ENCODE peak calls at places on chromosome 7, in seven cellular contexts. One of them, this sample, is unnamed.

GRCh38 chr7:158782638-158783490 is 46.4 kb downstream of the ESYT2 start:
- DNase-seq in neural crest cell: no peak
- DNase-seq in RWPE1: peak; percentile 21
- DNase-seq in NCI-H2081: peak; percentile 35
- DNase-seq in cardiac fibroblast: peak; percentile 60
- DNase-seq in CD8-positive, alpha-beta memory T cell: no peak
- DNase-seq in HEK293T: peak; percentile 51
- DNase-seq in this sample: no peak

GRCh38 chr7:82726038-82726800 is 282.6 kb upstream of the CACNA2D1 start:
- DNase-seq in neural crest cell: no peak
- DNase-seq in RWPE1: no peak
- DNase-seq in NCI-H2081: peak; percentile 57
- DNase-seq in cardiac fibroblast: no peak
- DNase-seq in CD8-positive, alpha-beta memory T cell: no peak
- DNase-seq in HEK293T: no peak
- DNase-seq in this sample: no peak

GRCh38 chr7:2699289-2699620 is 11.3 kb downstream of the AMZ1 start:
- DNase-seq in neural crest cell: no peak
- DNase-seq in RWPE1: no peak
- DNase-seq in NCI-H2081: no peak
- DNase-seq in cardiac fibroblast: no peak
- DNase-seq in CD8-positive, alpha-beta memory T cell: no peak
- DNase-seq in HEK293T: no peak
- DNase-seq in this sample: no peak

GRCh38 chr7:87474533-87475358 is 734 bp downstream of the ABCB4 start:
- DNase-seq in neural crest cell: peak; percentile 39
- DNase-seq in RWPE1: no peak
- DNase-seq in NCI-H2081: no peak
- DNase-seq in cardiac fibroblast: no peak
- DNase-seq in CD8-positive, alpha-beta memory T cell: no peak
- DNase-seq in HEK293T: peak; percentile 19
- DNase-seq in this sample: peak; percentile 76

GRCh38 chr7:98210513-98211220 is 572 bp upstream of the BHLHA15 start:
- DNase-seq in neural crest cell: no peak
- DNase-seq in RWPE1: no peak
- DNase-seq in NCI-H2081: peak; percentile 31
- DNase-seq in cardiac fibroblast: peak; percentile 12
- DNase-seq in CD8-positive, alpha-beta memory T cell: no peak
- DNase-seq in HEK293T: no peak
- DNase-seq in this sample: peak; percentile 38

GRCh38 chr7:42084263-42084662 is 152.7 kb downstream of the GLI3 start:
- DNase-seq in neural crest cell: no peak
- DNase-seq in RWPE1: no peak
- DNase-seq in NCI-H2081: no peak
- DNase-seq in cardiac fibroblast: no peak
- DNase-seq in CD8-positive, alpha-beta memory T cell: no peak
- DNase-seq in HEK293T: no peak
- DNase-seq in this sample: no peak

GRCh38 chr7:79064187-79064823 is 389.2 kb downstream of the MAGI2 start:
- DNase-seq in neural crest cell: no peak
- DNase-seq in RWPE1: no peak
- DNase-seq in NCI-H2081: no peak
- DNase-seq in cardiac fibroblast: no peak
- DNase-seq in CD8-positive, alpha-beta memory T cell: no peak
- DNase-seq in HEK293T: no peak
- DNase-seq in this sample: peak; percentile 21

GRCh38 chr7:64562246-64562620 is 638 bp downstream of the ZNF680 start:
- DNase-seq in neural crest cell: no peak
- DNase-seq in RWPE1: no peak
- DNase-seq in NCI-H2081: no peak
- DNase-seq in cardiac fibroblast: no peak
- DNase-seq in CD8-positive, alpha-beta memory T cell: no peak
- DNase-seq in HEK293T: no peak
- DNase-seq in this sample: no peak

GRCh38 chr7:150586068-150586777 is 19.0 kb downstream of the GIMAP4 start:
- DNase-seq in neural crest cell: no peak
- DNase-seq in RWPE1: no peak
- DNase-seq in NCI-H2081: no peak
- DNase-seq in cardiac fibroblast: no peak
- DNase-seq in CD8-positive, alpha-beta memory T cell: no peak
- DNase-seq in HEK293T: no peak
- DNase-seq in this sample: no peak

GRCh38 chr7:149880871-149881301 is 7.1 kb downstream of the ATP6V0E2 start:
- DNase-seq in neural crest cell: no peak
- DNase-seq in RWPE1: no peak
- DNase-seq in NCI-H2081: no peak
- DNase-seq in cardiac fibroblast: no peak
- DNase-seq in CD8-positive, alpha-beta memory T cell: no peak
- DNase-seq in HEK293T: no peak
- DNase-seq in this sample: no peak

GRCh38 chr7:2934984-2935740 is 91.1 kb upstream of the GNA12 start:
- DNase-seq in neural crest cell: no peak
- DNase-seq in RWPE1: no peak
- DNase-seq in NCI-H2081: no peak
- DNase-seq in cardiac fibroblast: no peak
- DNase-seq in CD8-positive, alpha-beta memory T cell: no peak
- DNase-seq in HEK293T: no peak
- DNase-seq in this sample: no peak

GRCh38 chr7:112982441-112983063 is 104.1 kb downstream of the GPR85 start:
- DNase-seq in neural crest cell: no peak
- DNase-seq in RWPE1: no peak
- DNase-seq in NCI-H2081: no peak
- DNase-seq in cardiac fibroblast: no peak
- DNase-seq in CD8-positive, alpha-beta memory T cell: no peak
- DNase-seq in HEK293T: no peak
- DNase-seq in this sample: no peak

GRCh38 chr7:17411922-17412321 is 113.5 kb downstream of the AHR start:
- DNase-seq in neural crest cell: no peak
- DNase-seq in RWPE1: no peak
- DNase-seq in NCI-H2081: no peak
- DNase-seq in cardiac fibroblast: no peak
- DNase-seq in CD8-positive, alpha-beta memory T cell: no peak
- DNase-seq in HEK293T: no peak
- DNase-seq in this sample: no peak

GRCh38 chr7:127514499-127514898 is 70.9 kb downstream of the GCC1 start:
- DNase-seq in neural crest cell: no peak
- DNase-seq in RWPE1: peak; percentile 45
- DNase-seq in NCI-H2081: peak; percentile 60
- DNase-seq in cardiac fibroblast: peak; percentile 56
- DNase-seq in CD8-positive, alpha-beta memory T cell: peak; percentile 15
- DNase-seq in HEK293T: peak; percentile 39
- DNase-seq in this sample: peak; percentile 73

GRCh38 chr7:132171130-132171576 is 405.1 kb downstream of the PLXNA4 start:
- DNase-seq in neural crest cell: no peak
- DNase-seq in RWPE1: no peak
- DNase-seq in NCI-H2081: no peak
- DNase-seq in cardiac fibroblast: peak; percentile 41
- DNase-seq in CD8-positive, alpha-beta memory T cell: no peak
- DNase-seq in HEK293T: no peak
- DNase-seq in this sample: no peak